ENCODE peak calls at places on chromosome 18, in five cellular contexts. J is activated T-cell treated with anti-CD3 and anti-CD28 coated beads for 1 hour; E is activated CD4-positive, alpha-beta T cell treated with anti-CD3 and anti-CD28 coated beads, Interleukin-2, amount 50 U/mL, for 48 hours; S is NCI-H748 treated with DMSO at 0.1 percent for 48 hours; F is MM.1S. G is an unnamed sample.

GRCh38 chr18:47772374-47773248 is 157.8 kb downstream of the SMAD2 start:
- DNase-seq in J (peak), E (peak), S (peak), F (peak), G (peak)

GRCh38 chr18:69002233-69002632 is 204.4 kb downstream of the CCDC102B start:
- DNase-seq in J (no peak), E (no peak), S (no peak), F (no peak), G (no peak)

GRCh38 chr18:58044370-58045264 is 591 bp downstream of the NEDD4L start:
- DNase-seq in J (peak), E (peak), S (peak), F (peak), G (peak)

GRCh38 chr18:6820314-6820713 is 90.8 kb downstream of the ARHGAP28 start:
- DNase-seq in J (no peak), E (no peak), S (no peak), F (no peak), G (no peak)

GRCh38 chr18:48055351-48055750 is 124.9 kb upstream of the SMAD2 start:
- DNase-seq in J (no peak), E (no peak), S (no peak), F (no peak), G (no peak)

GRCh38 chr18:75439356-75439755 is 11.9 kb upstream of the SMIM21 start:
- DNase-seq in J (no peak), E (no peak), S (no peak), F (no peak), G (no peak)

GRCh38 chr18:13716916-13717315 is 9.4 kb downstream of the FAM210A start:
- DNase-seq in J (no peak), E (no peak), S (no peak), F (no peak), G (no peak)

GRCh38 chr18:57970356-57971095 is 73.5 kb upstream of the NEDD4L start:
- DNase-seq in J (no peak), E (peak), S (no peak), F (no peak), G (peak)

GRCh38 chr18:6174983-6175382 is 239.7 kb downstream of the L3MBTL4 start:
- DNase-seq in J (no peak), E (no peak), S (no peak), F (peak), G (no peak)

GRCh38 chr18:3594760-3595241 is 144.8 kb downstream of the TGIF1 start:
- DNase-seq in J (no peak), E (peak), S (no peak), F (no peak), G (peak)

GRCh38 chr18:50696436-50696835 is 123.4 kb downstream of the MRO start:
- DNase-seq in J (no peak), E (no peak), S (peak), F (no peak), G (no peak)

GRCh38 chr18:31572368-31572767 is 19.3 kb upstream of the TTR start:
- DNase-seq in J (no peak), E (no peak), S (no peak), F (no peak), G (no peak)

GRCh38 chr18:32891797-32892196 is 119.0 kb upstream of the KLHL14 start:
- DNase-seq in J (no peak), E (no peak), S (no peak), F (no peak), G (no peak)

GRCh38 chr18:49096021-49096420 is 145.3 kb upstream of the SMAD7 start:
- DNase-seq in J (no peak), E (no peak), S (no peak), F (no peak), G (no peak)

GRCh38 chr18:65968605-65969004 is 217.8 kb downstream of the CDH7 start:
- DNase-seq in J (no peak), E (no peak), S (no peak), F (no peak), G (no peak)

GRCh38 chr18:56593906-56594305 is 44.5 kb downstream of the TXNL1 start:
- DNase-seq in J (no peak), E (no peak), S (no peak), F (no peak), G (no peak)

GRCh38 chr18:31233550-31234306 is 71.1 kb upstream of the DSC1 start:
- DNase-seq in J (no peak), E (no peak), S (no peak), F (no peak), G (no peak)

GRCh38 chr18:45336431-45336830 is 278.8 kb upstream of the SLC14A2 start:
- DNase-seq in J (no peak), E (no peak), S (no peak), F (no peak), G (no peak)

GRCh38 chr18:13369353-13369752 is 150.8 kb downstream of the LDLRAD4 start:
- DNase-seq in J (no peak), E (no peak), S (no peak), F (no peak), G (no peak)

GRCh38 chr18:63322908-63323634 is 3.5 kb upstream of the BCL2 start:
- DNase-seq in J (peak), E (peak), S (peak), F (peak), G (peak)

GRCh38 chr18:80198994-80199748 is 48.1 kb downstream of the PARD6G start:
- DNase-seq in J (no peak), E (no peak), S (no peak), F (no peak), G (no peak)

GRCh38 chr18:23135679-23136325 is 517 bp downstream of the CABLES1 start:
- DNase-seq in J (no peak), E (peak), S (peak), F (peak), G (peak)

GRCh38 chr18:61398961-61399632 is 65.9 kb downstream of the CDH20 start:
- DNase-seq in J (no peak), E (no peak), S (no peak), F (no peak), G (no peak)

GRCh38 chr18:23194150-23194968 is 59.1 kb downstream of the CABLES1 start:
- DNase-seq in J (no peak), E (no peak), S (no peak), F (peak), G (no peak)

GRCh38 chr18:54790109-54790508 is 38.2 kb upstream of the RAB27B start:
- DNase-seq in J (no peak), E (no peak), S (no peak), F (no peak), G (no peak)

GRCh38 chr18:70698574-70698973 is 409.7 kb downstream of the SOCS6 start:
- DNase-seq in J (no peak), E (no peak), S (no peak), F (no peak), G (no peak)

GRCh38 chr18:22667616-22668422 is 250.1 kb upstream of the CTAGE1 start:
- DNase-seq in J (no peak), E (no peak), S (no peak), F (no peak), G (peak)

GRCh38 chr18:6327895-6328623 is 86.7 kb downstream of the L3MBTL4 start:
- DNase-seq in J (no peak), E (no peak), S (no peak), F (no peak), G (no peak)

GRCh38 chr18:47729356-47729755 is 201.1 kb downstream of the SMAD2 start:
- DNase-seq in J (no peak), E (no peak), S (no peak), F (no peak), G (no peak)

GRCh38 chr18:45386256-45386655 is 229.0 kb upstream of the SLC14A2 start:
- DNase-seq in J (no peak), E (peak), S (peak), F (peak), G (peak)

GRCh38 chr18:1050012-1050657 is 145.5 kb downstream of the ADCYAP1 start:
- DNase-seq in J (no peak), E (no peak), S (no peak), F (no peak), G (no peak)